ENCODE peak calls at places on chromosomes 13 and 19, in seven cellular contexts. R is cardiac muscle cell, A is psoas muscle, X is ascending aorta, N is lung, B is neural progenitor cell, Y is uterus. Z is an unnamed sample.

GRCh38 chr19:12840091-12841079 is 2.1 kb downstream of the MAST1 start:
- DNase-seq in R (peak; percentile 92), X (no peak), B (peak; percentile 98), A (peak; percentile 73), Y (peak; percentile 44), N (peak; percentile 78), Z (no peak)

GRCh38 chr19:34990578-34991192 is 9.4 kb upstream of the GRAMD1A start:
- DNase-seq in N (no peak), R (no peak), B (no peak), X (no peak), Y (no peak), A (peak; percentile 26), Z (no peak)

GRCh38 chr19:8370176-8371010 is 6.4 kb downstream of the ANGPTL4 start:
- DNase-seq in R (no peak), B (no peak), A (peak; percentile 41), X (no peak), N (no peak), Y (no peak), Z (no peak)

GRCh38 chr19:6238256-6238642 is 41.5 kb downstream of the MLLT1 start:
- DNase-seq in B (no peak), X (no peak), Y (no peak), R (no peak), N (no peak), A (no peak), Z (no peak)

GRCh38 chr13:44393391-44393790 is 19.8 kb downstream of the SERP2 start:
- DNase-seq in A (no peak), R (no peak), B (no peak), N (no peak), X (peak; percentile 61), Y (no peak), Z (no peak)

GRCh38 chr13:74246398-74246975 is 112.3 kb upstream of the KLF12 start:
- DNase-seq in R (no peak), N (no peak), Y (peak; percentile 16), B (no peak), X (no peak), A (no peak), Z (no peak)

GRCh38 chr13:31172001-31172400 is 10.3 kb upstream of the HSPH1 start:
- DNase-seq in N (no peak), A (no peak), B (no peak), R (no peak), X (no peak), Y (no peak), Z (no peak)

GRCh38 chr13:72953391-72953960 is 105.3 kb upstream of the KLF5 start:
- DNase-seq in X (no peak), A (no peak), B (no peak), Y (no peak), N (peak; percentile 53), R (no peak), Z (no peak)

GRCh38 chr19:48506138-48506733 is 5.4 kb downstream of the LMTK3 start:
- DNase-seq in X (no peak), B (peak; percentile 47), Y (no peak), R (no peak), A (no peak), N (no peak), Z (no peak)

GRCh38 chr13:39410089-39410901 is 192.7 kb downstream of the LHFPL6 start:
- DNase-seq in N (no peak), A (no peak), X (no peak), B (no peak), R (no peak), Y (no peak), Z (no peak)

GRCh38 chr13:95644611-95645052 is at the start of gene DZIP1:
- DNase-seq in N (peak; percentile 58), A (peak; percentile 83), B (peak; percentile 94), X (peak; percentile 85), Y (peak; percentile 85), R (peak; percentile 90), Z (peak; percentile 64)

GRCh38 chr19:13834308-13834790 is 39.1 kb downstream of the ZSWIM4 start:
- DNase-seq in X (peak; percentile 68), B (no peak), R (no peak), N (no peak), Y (peak; percentile 25), A (no peak), Z (no peak)

GRCh38 chr19:35738021-35738886 is 4.0 kb downstream of the IGFLR1 start:
- DNase-seq in X (no peak), B (no peak), R (no peak), A (no peak), Y (no peak), N (no peak), Z (no peak)

GRCh38 chr13:30791354-30791921 is 56.1 kb downstream of the ALOX5AP start:
- DNase-seq in X (no peak), N (no peak), Y (peak; percentile 42), A (no peak), R (no peak), B (no peak), Z (no peak)

GRCh38 chr13:98466634-98467236 is 110.2 kb downstream of the STK24 start:
- DNase-seq in Y (no peak), A (no peak), R (peak; percentile 52), N (no peak), X (no peak), B (peak; percentile 68), Z (no peak)

GRCh38 chr19:4636761-4637160 is 2.6 kb upstream of the TNFAIP8L1 start:
- DNase-seq in A (no peak), X (no peak), B (no peak), N (no peak), R (no peak), Y (no peak), Z (no peak)

GRCh38 chr13:72504026-72504925 is 223.2 kb downstream of the MZT1 start:
- DNase-seq in Y (no peak), N (no peak), X (no peak), B (peak; percentile 21), A (no peak), R (no peak), Z (no peak)

GRCh38 chr13:97194473-97194872 is 27.7 kb upstream of the MBNL2 start:
- DNase-seq in N (no peak), Y (no peak), X (no peak), R (no peak), B (no peak), A (no peak), Z (no peak)

GRCh38 chr13:62781866-62782265 is 1366.2 kb upstream of the PCDH20 start:
- DNase-seq in B (no peak), A (no peak), N (no peak), X (no peak), R (no peak), Y (no peak), Z (no peak)

GRCh38 chr13:33105387-33106005 is 89.3 kb downstream of the KL start:
- DNase-seq in N (no peak), A (peak; percentile 52), R (no peak), X (no peak), B (no peak), Y (no peak), Z (no peak)

GRCh38 chr19:45508931-45509691 is 1.8 kb downstream of the VASP start:
- DNase-seq in Y (peak; percentile 82), X (peak; percentile 93), N (peak; percentile 79), R (peak; percentile 76), B (peak; percentile 77), A (peak; percentile 84), Z (no peak)

GRCh38 chr13:71493189-71493588 is 373.8 kb downstream of the DACH1 start:
- DNase-seq in X (no peak), B (no peak), A (no peak), Y (no peak), R (peak; percentile 19), N (no peak), Z (no peak)

GRCh38 chr19:55912916-55913315 is 19.2 kb downstream of the NLRP13 start:
- DNase-seq in B (no peak), X (no peak), N (no peak), Y (no peak), R (no peak), A (no peak), Z (no peak)

GRCh38 chr19:55909801-55910200 is 22.3 kb downstream of the NLRP13 start:
- DNase-seq in B (no peak), A (no peak), X (no peak), N (no peak), Y (no peak), R (no peak), Z (no peak)

GRCh38 chr19:55913643-55914268 is 18.4 kb downstream of the NLRP13 start:
- DNase-seq in Y (no peak), N (no peak), R (no peak), X (no peak), B (no peak), A (no peak), Z (no peak)
- TF ChIP-seq CTCF in Y (no peak), N (no peak), R (no peak), X (no peak), B (no peak), A (no peak), Z (no peak)

GRCh38 chr19:2288743-2289713 is 7.1 kb upstream of the PEAK3 start:
- DNase-seq in A (no peak), R (no peak), Y (no peak), X (no peak), N (no peak), B (no peak), Z (no peak)
- H3K4me3 ChIP-seq in A (no peak overlapping the region), R (no peak overlapping the region), Y (no peak overlapping the region), X (no peak overlapping the region), N (no peak overlapping the region), B (no peak overlapping the region), Z (no peak overlapping the region)

GRCh38 chr19:55898911-55899310 is 33.2 kb downstream of the NLRP13 start:
- DNase-seq in Y (no peak), B (no peak), N (no peak), R (no peak), A (no peak), X (no peak), Z (no peak)
- H3K9me3 ChIP-seq in Y (no peaks in the 10 kb centered on the region), B (peaks cover 9% of the 10 kb centered on the region), N (peaks cover 4% of the 10 kb centered on the region), R (no peaks in the 10 kb centered on the region), A (no peaks in the 10 kb centered on the region), X (peaks cover 3% of the 10 kb centered on the region), Z (peaks cover 63% of the 10 kb centered on the region)

DNA sequence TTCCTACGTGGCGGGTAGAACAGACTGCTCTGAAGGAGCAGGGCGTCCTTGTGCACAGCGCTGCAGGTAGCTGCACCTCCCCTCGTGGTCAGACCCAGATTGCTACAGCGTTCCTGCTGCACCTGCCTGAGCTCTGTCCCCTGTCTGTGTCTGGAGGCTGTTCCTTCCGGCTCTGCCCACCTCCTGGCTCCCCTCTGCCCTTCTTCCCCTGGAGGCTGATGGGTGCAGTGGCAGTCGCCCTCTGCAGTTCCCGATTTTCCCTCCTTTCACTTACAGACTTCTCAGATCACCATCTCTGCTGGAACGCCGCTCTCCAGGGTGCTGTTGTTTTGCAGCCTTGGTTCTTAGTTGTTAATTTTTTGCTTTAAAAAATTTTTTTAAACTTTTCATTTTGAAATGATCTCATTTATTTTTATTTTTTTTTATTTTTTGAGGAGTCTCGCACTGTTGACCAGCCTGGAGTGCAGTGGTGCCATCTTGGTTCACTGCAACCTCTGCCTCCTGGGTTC is 53.6 kb downstream of the SMARCA4 start:
- DNase-seq in N (no peak), A (no peak), X (no peak), B (no peak), R (no peak), Y (no peak), Z (no peak)
- TF ChIP-seq CTCF in N (no peak), A (no peak), X (no peak), B (no peak), R (no peak), Y (no peak), Z (peak; percentile 12)

Z was measured in AG04450.